ENCODE peak calls at places on chromosome 14, in eight cellular contexts. Q is T-cell, R is Right ventricle myocardium superior, O is WTC11, T is tibial artery, C is HEK293T, Y is hippocampal formation, G is astrocyte of the spinal cord. N is an unnamed sample.

GRCh38 chr14:45041641-45042040 is 42.3 kb upstream of the PRPF39 start:
- DNase-seq in G (no peak), Q (no peak), O (no peak), T (no peak), R (no peak), Y (no peak), C (no peak), N (no peak)

GRCh38 chr14:34227834-34228662 is 234.0 kb downstream of the SPTSSA start:
- DNase-seq in R (peak), G (peak), O (peak), Y (peak), Q (peak), C (peak), T (peak), N (peak)

GRCh38 chr14:36975834-36976233 is 196.6 kb downstream of the SLC25A21 start:
- DNase-seq in G (no peak), O (no peak), Y (no peak), R (no peak), C (no peak), Q (no peak), T (no peak), N (no peak)

GRCh38 chr14:95077380-95077779 is 79.9 kb downstream of the DICER1 start:
- DNase-seq in O (no peak), T (no peak), Q (no peak), G (no peak), Y (no peak), C (no peak), R (no peak), N (no peak)

GRCh38 chr14:37594916-37595808 is at the start of the genes FOXA1 and TTC6:
- DNase-seq in O (peak), Q (no peak), T (no peak), C (peak), Y (no peak), R (peak), G (no peak), N (peak)

GRCh38 chr14:66405158-66405557 is 81.0 kb upstream of the CCDC196 start:
- DNase-seq in Q (no peak), Y (no peak), O (no peak), R (no peak), C (no peak), T (no peak), G (peak), N (no peak)

GRCh38 chr14:58638231-58639205 is 756 bp downstream of the DACT1 start:
- DNase-seq in C (peak), O (peak), R (no peak), Y (no peak), Q (no peak), T (no peak), G (peak), N (peak)

GRCh38 chr14:59961518-59962062 is 41.6 kb downstream of the LRRC9 start:
- DNase-seq in G (no peak), Q (no peak), C (no peak), Y (no peak), T (no peak), O (no peak), R (no peak), N (no peak)

GRCh38 chr14:60184597-60185555 is 19.7 kb upstream of the DHRS7 start:
- DNase-seq in R (no peak), T (no peak), Q (no peak), O (no peak), Y (no peak), C (no peak), G (no peak), N (no peak)

GRCh38 chr14:85686908-85687307 is 157.0 kb downstream of the FLRT2 start:
- DNase-seq in O (no peak), G (no peak), Q (no peak), C (no peak), Y (no peak), R (no peak), T (no peak), N (no peak)

GRCh38 chr14:102280376-102280962 is 24.5 kb downstream of the MOK start:
- DNase-seq in Q (no peak), T (no peak), O (no peak), R (no peak), G (peak), Y (no peak), C (no peak), N (no peak)

GRCh38 chr14:105099778-105100177 is 34.5 kb upstream of the GPR132 start:
- DNase-seq in Q (no peak), O (no peak), G (no peak), Y (no peak), T (no peak), C (no peak), R (no peak), N (no peak)

GRCh38 chr14:55077691-55078151 is 26.3 kb downstream of the MAPK1IP1L start:
- DNase-seq in G (no peak), T (no peak), R (no peak), C (no peak), O (no peak), Q (no peak), Y (no peak), N (no peak)

GRCh38 chr14:29243355-29243754 is 476.8 kb downstream of the FOXG1 start:
- DNase-seq in Q (no peak), Y (no peak), T (no peak), O (no peak), R (no peak), G (peak), C (no peak), N (no peak)

GRCh38 chr14:95713596-95714371 is at the start of gene TCL1A:
- DNase-seq in T (no peak), Q (no peak), C (no peak), O (peak), G (no peak), Y (no peak), R (no peak), N (no peak)

GRCh38 chr14:63727736-63728728 is at the start of gene SGPP1:
- DNase-seq in R (peak), Y (peak), C (peak), O (peak), Q (peak), T (peak), G (peak), N (peak)

GRCh38 chr14:103491691-103492090 is 30.9 kb downstream of the CKB start:
- DNase-seq in Q (no peak), G (no peak), O (no peak), Y (no peak), T (no peak), C (no peak), R (no peak), N (no peak)

GRCh38 chr14:88842414-88842813 is 18.0 kb downstream of the TTC8 start:
- DNase-seq in T (no peak), C (no peak), G (no peak), R (no peak), O (no peak), Y (no peak), Q (no peak), N (no peak)

GRCh38 chr14:35112641-35113040 is 9.1 kb downstream of the PPP2R3C start:
- DNase-seq in T (no peak), Y (no peak), Q (no peak), O (no peak), R (no peak), G (no peak), C (no peak), N (no peak)

GRCh38 chr14:20697273-20698017 is 8.9 kb downstream of the ANG start:
- DNase-seq in Q (peak), T (peak), G (peak), Y (peak), C (peak), R (peak), O (peak), N (peak)

N was measured in ecto neural progenitor cell.